ENCODE peak calls at places on chromosomes 2 and 18, in six cellular contexts. B is esophagus squamous epithelium, Y is Calu3, D is hepatocyte, N is AG10803, H is HCT116. P is an unnamed sample.

GRCh38 chr18:21191596-21192307 is 50.3 kb upstream of the GREB1L start:
- DNase-seq in Y (peak; percentile 68), H (peak; percentile 57), N (peak; percentile 77), B (no peak), D (peak; percentile 82), P (peak; percentile 81)

GRCh38 chr2:239751719-239752355 is 273.3 kb downstream of the NDUFA10 start:
- DNase-seq in Y (no peak), H (no peak), B (no peak), N (peak; percentile 10), D (no peak), P (no peak)

GRCh38 chr18:73842795-73843394 is 304.7 kb downstream of the FBXO15 start:
- DNase-seq in D (peak; percentile 76), H (peak; percentile 4), N (peak; percentile 40), Y (peak; percentile 75), B (no peak), P (peak; percentile 76)

GRCh38 chr2:139992711-139993345 is 1212.6 kb upstream of the NXPH2 start:
- DNase-seq in H (no peak), N (no peak), D (no peak), Y (no peak), B (no peak), P (no peak)

GRCh38 chr2:175363719-175364118 is 182.2 kb upstream of the ATP5MC3 start:
- DNase-seq in B (no peak), Y (no peak), H (no peak), N (no peak), D (no peak), P (no peak)

GRCh38 chr2:156322103-156322671 is 10.3 kb downstream of the NR4A2 start:
- DNase-seq in H (no peak), B (no peak), N (no peak), D (no peak), Y (no peak), P (peak; percentile 18)

GRCh38 chr2:240915526-240916335 is 9.6 kb downstream of the CROCC2 start:
- DNase-seq in D (no peak), B (no peak), N (no peak), H (no peak), Y (no peak), P (no peak)

GRCh38 chr18:8283901-8284585 is 325.2 kb upstream of the RAB12 start:
- DNase-seq in Y (no peak), B (no peak), H (no peak), D (no peak), N (peak; percentile 71), P (no peak)

GRCh38 chr18:49853011-49853410 is 39.7 kb upstream of the ACAA2 start:
- DNase-seq in N (no peak), H (no peak), Y (no peak), D (no peak), B (no peak), P (no peak)

GRCh38 chr2:196331143-196331542 is 159.8 kb upstream of the STK17B start:
- DNase-seq in N (peak; percentile 80), B (no peak), H (no peak), Y (peak; percentile 25), D (peak; percentile 66), P (peak; percentile 91)

GRCh38 chr18:304887-305529 is 37.2 kb upstream of the THOC1 start:
- DNase-seq in D (no peak), N (peak; percentile 48), B (no peak), Y (no peak), H (no peak), P (no peak)

GRCh38 chr2:158953454-158953853 is 15.0 kb upstream of the TANC1 start:
- DNase-seq in N (no peak), Y (no peak), H (no peak), D (no peak), B (no peak), P (no peak)

GRCh38 chr2:41970898-41971660 is 76.7 kb upstream of the PKDCC start:
- DNase-seq in H (no peak), D (no peak), Y (no peak), N (peak; percentile 66), B (no peak), P (peak; percentile 32)

GRCh38 chr18:63319383-63320040 is at the start of gene BCL2:
- DNase-seq in N (peak; percentile 20), H (no peak), Y (no peak), B (no peak), D (peak; percentile 16), P (peak; percentile 52)

GRCh38 chr18:59996370-59996966 is 96.7 kb downstream of the PMAIP1 start:
- DNase-seq in B (no peak), D (peak; percentile 75), Y (peak; percentile 67), H (peak; percentile 59), N (peak; percentile 64), P (peak; percentile 57)

GRCh38 chr18:59990121-59990818 is 90.5 kb downstream of the PMAIP1 start:
- DNase-seq in D (no peak), H (no peak), Y (no peak), N (no peak), B (no peak), P (no peak)

GRCh38 chr18:59993560-59993959 is 93.8 kb downstream of the PMAIP1 start:
- DNase-seq in N (no peak), D (no peak), H (no peak), B (no peak), Y (no peak), P (no peak)

GRCh38 chr18:59994357-59994756 is 94.6 kb downstream of the PMAIP1 start:
- DNase-seq in Y (no peak), B (no peak), D (no peak), N (no peak), H (peak; percentile 16), P (peak; percentile 11)
- TF ChIP-seq CTCF in Y (no peak), B (no peak), D (peak; percentile 12), N (peak; percentile 36), H (peak; percentile 44), P (no peak)

GRCh38 chr2:75098856-75099255 is 100.5 kb downstream of the TACR1 start:
- DNase-seq in Y (peak; percentile 20), H (no peak), D (peak; percentile 19), N (peak; percentile 48), B (no peak), P (peak; percentile 65)
- TF ChIP-seq CTCF in Y (peak; percentile 32), H (peak; percentile 56), D (peak; percentile 39), N (peak; percentile 66), B (no peak), P (peak; percentile 64)

GRCh38 chr18:58403799-58404455 is 225.0 kb downstream of the ALPK2 start:
- DNase-seq in B (no peak), N (no peak), H (no peak), Y (no peak), D (no peak), P (no peak)

GRCh38 chr18:58401191-58401590 is 227.7 kb downstream of the ALPK2 start:
- DNase-seq in B (no peak), H (no peak), Y (no peak), N (no peak), D (no peak), P (no peak)

GRCh38 chr18:58402951-58403702 is 225.8 kb downstream of the ALPK2 start:
- DNase-seq in N (no peak), Y (no peak), D (no peak), B (no peak), H (no peak), P (no peak)

GRCh38 chr18:58400337-58400885 is 228.5 kb downstream of the ALPK2 start:
- DNase-seq in D (peak; percentile 56), Y (no peak), N (peak; percentile 87), H (no peak), B (no peak), P (peak; percentile 18)

GRCh38 chr18:58402247-58402646 is 226.6 kb downstream of the ALPK2 start:
- DNase-seq in B (no peak), N (no peak), H (no peak), Y (no peak), D (peak; percentile 81), P (no peak)
- TF ChIP-seq CTCF in B (no peak), N (no peak), H (no peak), Y (no peak), D (no peak), P (no peak)

DNA sequence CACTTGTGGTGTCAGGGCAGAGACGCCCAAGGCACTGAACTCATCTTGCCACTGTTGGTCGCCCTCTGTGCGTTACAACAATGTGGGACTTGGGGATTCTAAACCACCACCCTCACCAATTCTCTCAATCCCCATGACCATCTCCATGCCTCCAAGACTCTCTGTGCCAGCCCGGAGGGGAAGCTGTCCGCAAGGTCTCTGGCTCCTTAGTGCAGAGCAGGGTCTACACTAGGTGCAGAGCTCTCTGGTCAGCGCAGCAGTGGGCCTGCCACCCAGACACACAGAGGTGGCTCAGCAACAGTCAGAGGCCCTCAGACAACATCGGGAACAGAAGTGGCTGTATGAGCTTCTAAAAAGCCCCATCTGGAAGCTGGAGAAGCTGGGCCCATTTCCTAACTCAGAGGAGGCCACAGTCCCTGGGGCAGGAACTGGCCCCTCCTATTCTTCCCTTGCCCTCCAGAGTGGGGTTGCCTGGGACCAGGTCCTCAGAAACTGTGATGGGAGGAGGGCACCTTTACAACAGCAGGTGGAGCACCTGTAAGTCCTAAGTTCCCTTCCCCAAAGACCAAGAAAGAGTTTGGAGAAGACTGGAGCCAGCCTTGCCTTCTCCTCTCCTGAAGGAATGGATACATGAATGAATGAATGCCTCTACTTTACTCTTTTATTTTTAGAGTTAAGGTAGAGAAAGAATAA is 37.7 kb downstream of the SERTAD2 start:
- DNase-seq in Y (no peak), B (no peak), N (no peak), D (no peak), H (no peak), P (no peak)
- TF ChIP-seq CTCF in Y (no peak), B (no peak), N (no peak), D (no peak), H (no peak), P (no peak)

GRCh38 chr2:70992945-70993688 is 1.6 kb downstream of the TEX261 start:
- DNase-seq in B (no peak), N (no peak), D (peak; percentile 1), H (no peak), Y (no peak), P (no peak)

GRCh38 chr2:70993689-70993986 is 1.0 kb downstream of the TEX261 start:
- DNase-seq in D (peak; percentile 2), H (no peak), B (no peak), Y (no peak), N (no peak), P (no peak)

GRCh38 chr2:70994445-70995226 is at the start of gene TEX261:
- DNase-seq in Y (peak; percentile 96), N (peak; percentile 84), D (peak; percentile 95), B (peak; percentile 61), H (peak; percentile 71), P (peak; percentile 89)

GRCh38 chr2:70994055-70994444 is 623 bp downstream of the TEX261 start:
- DNase-seq in Y (no peak), H (no peak), N (no peak), D (peak; percentile 58), B (no peak), P (no peak)

GRCh38 chr2:70995227-70995729 is 605 bp upstream of the TEX261 start:
- DNase-seq in D (peak; percentile 78), N (peak; percentile 35), B (no peak), Y (peak; percentile 63), H (peak; percentile 57), P (peak; percentile 56)
- TF ChIP-seq CTCF in D (peak; percentile 42), N (peak; percentile 41), B (peak; percentile 46), Y (peak; percentile 55), H (peak; percentile 56), P (peak; percentile 32)

P was measured in cardiac muscle cell.